ENCODE peak calls at places on chromosomes 2 and 18, in six cellular contexts. M, Y, Q, U, R and S are unnamed samples.

GRCh38 chr2:174675615-174676014 is 78.0 kb upstream of the WIPF1 start:
- DNase-seq in M (no peak), Y (no peak), Q (no peak), U (no peak), R (no peak), S (no peak)

GRCh38 chr2:203532957-203533695 is 2.0 kb downstream of the RAPH1 start:
- DNase-seq in M (peak), Y (no peak), Q (no peak), U (peak), R (no peak), S (no peak)

GRCh38 chr2:176171331-176172006 is 14.4 kb downstream of the HOXD3 start:
- DNase-seq in M (no peak), Y (no peak), Q (no peak), U (peak), R (no peak), S (no peak)

GRCh38 chr2:233480490-233481202 is 85.9 kb downstream of the USP40 start:
- DNase-seq in M (no peak), Y (no peak), Q (no peak), U (peak), R (no peak), S (no peak)

GRCh38 chr2:170022692-170023091 is 155.3 kb upstream of the MYO3B start:
- DNase-seq in M (no peak), Y (no peak), Q (no peak), U (no peak), R (no peak), S (no peak)

GRCh38 chr18:68083776-68084175 is 567.3 kb upstream of the DSEL start:
- DNase-seq in M (no peak), Y (no peak), Q (no peak), U (no peak), R (no peak), S (no peak)

GRCh38 chr2:240510513-240511210 is 47.1 kb downstream of the ANKMY1 start:
- DNase-seq in M (no peak), Y (no peak), Q (peak), U (no peak), R (no peak), S (peak)

GRCh38 chr2:161796192-161796591 is 172.0 kb downstream of the SLC4A10 start:
- DNase-seq in M (no peak), Y (no peak), Q (peak), U (no peak), R (no peak), S (no peak)

GRCh38 chr2:132651115-132652099 is 18.6 kb downstream of the LYPD1 start:
- DNase-seq in M (no peak), Y (peak), Q (no peak), U (peak), R (peak), S (no peak)

DNA sequence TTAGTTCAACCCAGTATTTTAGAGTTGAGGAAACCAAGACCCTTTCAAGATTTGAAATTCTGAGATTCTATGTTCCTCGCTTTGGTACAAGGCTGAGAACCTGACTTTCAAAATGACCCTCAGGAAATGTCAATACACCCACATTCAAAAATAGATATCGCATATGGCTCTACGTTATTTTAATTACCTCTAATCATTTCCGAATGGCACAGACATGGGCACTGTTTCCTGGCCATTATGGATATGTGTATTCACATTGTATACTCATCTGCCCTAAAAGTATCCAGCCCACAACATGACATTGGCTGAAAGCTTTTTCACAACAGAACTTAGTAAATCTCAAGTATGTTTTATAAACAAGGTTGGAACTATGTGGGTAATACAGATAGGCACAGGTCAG is 6.7 kb downstream of the KLF7 start:
- DNase-seq in M (no peak), Y (no peak), Q (no peak), U (no peak), R (no peak), S (no peak)
- H3K27ac ChIP-seq in M (no peak), Y (no peak), Q (no peak), U (no peak), R (no peak), S (no peak)

GRCh38 chr18:62144338-62144737 is 42.5 kb downstream of the PIGN start:
- DNase-seq in M (no peak), Y (no peak), Q (no peak), U (no peak), R (no peak), S (no peak)

DNA sequence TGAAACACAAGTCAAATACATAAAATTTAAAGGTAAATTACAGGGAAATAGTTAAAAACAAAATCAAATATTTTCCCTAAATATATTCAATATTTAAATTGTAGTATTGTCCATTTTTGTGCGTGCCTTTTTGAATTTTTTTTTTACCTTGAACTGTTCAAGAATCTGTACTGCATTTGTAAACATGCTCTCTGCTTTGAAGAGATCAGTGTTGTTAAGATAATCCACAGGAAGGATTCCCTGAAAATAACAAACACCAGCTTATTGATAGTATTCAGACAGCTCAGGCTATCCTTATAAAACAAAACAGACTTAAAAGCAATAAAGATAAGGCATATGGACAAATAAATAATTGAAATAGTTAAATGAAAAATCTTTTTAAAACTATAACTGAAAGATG is 48.0 kb downstream of the PIGN start:
- DNase-seq in M (no peak), Y (no peak), Q (no peak), U (no peak), R (no peak), S (no peak)
- H3K4me3 ChIP-seq in M (no peak), Y (no peak), Q (no peak), U (no peak), R (no peak), S (no peak)

GRCh38 chr2:168246483-168247340 is 683 bp downstream of the STK39 start:
- DNase-seq in M (peak), Y (no peak), Q (peak), U (peak), R (peak), S (peak)
- TF ChIP-seq CTCF in M (no peak), Y (peak), Q (no peak), U (peak), R (no peak), S (no peak)

GRCh38 chr2:126372406-126372805 is 283.6 kb upstream of the GYPC start:
- DNase-seq in M (no peak), Y (no peak), Q (no peak), U (no peak), R (no peak), S (no peak)
- H3K27ac ChIP-seq in M (no peak), Y (no peak), Q (no peak), U (no peak), R (no peak), S (no peak)

GRCh38 chr2:218033590-218034496 is 31.0 kb upstream of the TNS1 start:
- DNase-seq in M (no peak), Y (no peak), Q (peak), U (peak), R (no peak), S (peak)
- H3K4me3 ChIP-seq in M (no peak), Y (no peak), Q (no peak), U (peak), R (no peak), S (peak)

GRCh38 chr18:1232867-1233266 is 328.2 kb downstream of the ADCYAP1 start:
- DNase-seq in M (no peak), Y (no peak), Q (no peak), U (no peak), R (no peak), S (no peak)
- TF ChIP-seq CTCF in M (no peak), Y (no peak), Q (no peak), U (no peak), R (no peak), S (no peak)

GRCh38 chr18:10167759-10168158 is 253.9 kb downstream of the VAPA start:
- DNase-seq in M (no peak), Y (no peak), Q (no peak), U (no peak), R (no peak), S (no peak)
- H3K27ac ChIP-seq in M (no peak), Y (no peak), Q (no peak), U (no peak), R (no peak), S (no peak)

GRCh38 chr2:127145255-127145899 is 38.4 kb upstream of the BIN1 start:
- DNase-seq in M (no peak), Y (no peak), Q (peak), U (no peak), R (no peak), S (no peak)
- H3K4me3 ChIP-seq in M (no peak), Y (no peak), Q (no peak), U (no peak), R (no peak), S (no peak)

GRCh38 chr2:108034843-108035242 is 48.5 kb downstream of the SLC5A7 start:
- DNase-seq in M (no peak), Y (no peak), Q (no peak), U (no peak), R (no peak), S (no peak)
- TF ChIP-seq CTCF in M (no peak), Y (no peak), Q (no peak), U (peak), R (no peak), S (no peak)